ENCODE peak calls at places on chromosomes 3 and 15, in seven cellular contexts. E, Y, B, G, V, L and M are unnamed samples.

GRCh38 chr15:69413822-69414701 is at the start of gene KIF23:
- DNase-seq in E (peak), Y (peak), B (peak), G (peak), V (peak), L (peak), M (peak)

GRCh38 chr3:42688016-42688415 is 2.7 kb downstream of the KLHL40 start:
- DNase-seq in E (peak), Y (no peak), B (no peak), G (no peak), V (no peak), L (no peak), M (no peak)

GRCh38 chr3:193997228-193998192 is 138.4 kb upstream of the HES1 start:
- DNase-seq in E (no peak), Y (no peak), B (no peak), G (no peak), V (no peak), L (peak), M (no peak)

GRCh38 chr15:49101536-49101935 is 53.9 kb downstream of the COPS2 start:
- DNase-seq in E (no peak), Y (no peak), B (no peak), G (no peak), V (no peak), L (peak), M (no peak)

GRCh38 chr3:168049366-168049974 is 46.3 kb downstream of the GOLIM4 start:
- DNase-seq in E (no peak), Y (no peak), B (no peak), G (no peak), V (no peak), L (peak), M (no peak)

GRCh38 chr3:8536106-8537052 is 34.8 kb downstream of the LMCD1 start:
- DNase-seq in E (no peak), Y (no peak), B (no peak), G (no peak), V (no peak), L (peak), M (no peak)

GRCh38 chr15:77014137-77015081 is 19.5 kb downstream of the PSTPIP1 start:
- DNase-seq in E (peak), Y (no peak), B (no peak), G (no peak), V (no peak), L (no peak), M (peak)

GRCh38 chr15:82878325-82878724 is 68.9 kb downstream of the WHAMM start:
- DNase-seq in E (no peak), Y (no peak), B (no peak), G (no peak), V (no peak), L (no peak), M (no peak)

GRCh38 chr15:39598186-39598850 is 17.4 kb downstream of the THBS1 start:
- DNase-seq in E (no peak), Y (no peak), B (no peak), G (no peak), V (no peak), L (peak), M (no peak)

GRCh38 chr3:186967686-186968085 is 37.4 kb downstream of the ST6GAL1 start:
- DNase-seq in E (no peak), Y (no peak), B (no peak), G (no peak), V (no peak), L (no peak), M (no peak)

GRCh38 chr3:16448691-16449090 is 64.8 kb downstream of the RFTN1 start:
- DNase-seq in E (no peak), Y (no peak), B (peak), G (no peak), V (no peak), L (peak), M (peak)

GRCh38 chr3:169754711-169755110 is 10.1 kb downstream of the TERC start:
- DNase-seq in E (no peak), Y (no peak), B (no peak), G (no peak), V (no peak), L (no peak), M (no peak)

GRCh38 chr15:40782609-40783227 is 12.9 kb downstream of the C15orf62 start:
- DNase-seq in E (peak), Y (peak), B (no peak), G (peak), V (peak), L (peak), M (peak)

GRCh38 chr3:127755305-127755681 is 67.0 kb downstream of the MGLL start:
- DNase-seq in E (no peak), Y (no peak), B (no peak), G (no peak), V (no peak), L (no peak), M (no peak)

GRCh38 chr3:14371573-14372474 is 30.6 kb upstream of the SLC6A6 start:
- DNase-seq in E (no peak), Y (no peak), B (peak), G (peak), V (no peak), L (peak), M (peak)

GRCh38 chr3:11568503-11569155 is 75.1 kb downstream of the VGLL4 start:
- DNase-seq in E (no peak), Y (no peak), B (peak), G (no peak), V (no peak), L (peak), M (no peak)

GRCh38 chr3:43729707-43730399 is 39.1 kb downstream of the ABHD5 start:
- DNase-seq in E (no peak), Y (no peak), B (no peak), G (no peak), V (no peak), L (no peak), M (no peak)

GRCh38 chr3:184133840-184134745 is 1.1 kb upstream of the EIF2B5 start:
- DNase-seq in E (peak), Y (peak), B (peak), G (peak), V (no peak), L (peak), M (peak)

GRCh38 chr3:140903196-140903595 is 38.4 kb upstream of the SLC25A36 start:
- DNase-seq in E (no peak), Y (no peak), B (no peak), G (no peak), V (no peak), L (peak), M (no peak)

GRCh38 chr3:187958432-187959003 is 195.4 kb upstream of the LPP start:
- DNase-seq in E (peak), Y (no peak), B (no peak), G (no peak), V (no peak), L (no peak), M (peak)

GRCh38 chr15:69760263-69760855 is 307.7 kb downstream of the RPLP1 start:
- DNase-seq in E (no peak), Y (no peak), B (no peak), G (no peak), V (no peak), L (peak), M (peak)

GRCh38 chr3:78918361-78919020 is 849.3 kb downstream of the ROBO1 start:
- DNase-seq in E (no peak), Y (no peak), B (no peak), G (no peak), V (no peak), L (peak), M (no peak)

GRCh38 chr3:13058346-13059120 is 14.7 kb downstream of the IQSEC1 start:
- DNase-seq in E (no peak), Y (no peak), B (no peak), G (no peak), V (no peak), L (no peak), M (no peak)

GRCh38 chr15:70431854-70432253 is 331.5 kb downstream of the UACA start:
- DNase-seq in E (no peak), Y (no peak), B (no peak), G (no peak), V (no peak), L (no peak), M (no peak)